ENCODE peak calls at places on chromosomes 7 and 10, in ten cellular contexts. A is MM.1S, M is HFF-Myc, N is endothelial cell of umbilical vein, E is psoas muscle, L is esophagus muscularis mucosa, G is HFFc6, I is ovary, P is fibroblast of mammary gland, C is fibroblast of lung. F is an unnamed sample.

GRCh38 chr7:11188529-11189310 is 215.0 kb downstream of the PHF14 start:
- DNase-seq in I (no peak), N (no peak), C (peak), G (no peak), E (no peak), A (peak), L (no peak), P (no peak), M (no peak), F (no peak)

GRCh38 chr10:60399343-60399742 is 9.7 kb upstream of the ANK3 start:
- DNase-seq in G (no peak), E (no peak), M (no peak), A (no peak), L (no peak), N (no peak), C (no peak), I (no peak), P (no peak), F (no peak)

GRCh38 chr10:97053285-97053684 is 132.5 kb downstream of the SLIT1 start:
- DNase-seq in L (no peak), C (no peak), G (no peak), N (no peak), A (no peak), I (no peak), P (no peak), E (no peak), M (no peak), F (no peak)

GRCh38 chr7:106563466-106564150 is 97.3 kb downstream of the CCDC71L start:
- DNase-seq in A (no peak), M (no peak), C (peak), P (peak), N (no peak), L (no peak), E (no peak), I (no peak), G (peak), F (no peak)

GRCh38 chr7:123271231-123271630 is 71.5 kb upstream of the SLC13A1 start:
- DNase-seq in N (no peak), E (no peak), G (no peak), C (peak), L (no peak), A (no peak), M (no peak), I (no peak), P (peak), F (no peak)

GRCh38 chr10:58017719-58018367 is 249.9 kb downstream of the IPMK start:
- DNase-seq in A (no peak), P (peak), C (peak), M (peak), E (no peak), I (no peak), G (peak), N (peak), L (no peak), F (no peak)

GRCh38 chr10:62626817-62627216 is 177.7 kb upstream of the ADO start:
- DNase-seq in L (no peak), M (no peak), P (peak), A (no peak), I (no peak), C (peak), E (no peak), G (peak), N (no peak), F (no peak)

GRCh38 chr7:32447218-32447617 is 43.0 kb downstream of the LSM5 start:
- DNase-seq in M (no peak), G (no peak), I (no peak), L (no peak), N (no peak), C (no peak), E (no peak), P (no peak), A (no peak), F (no peak)

GRCh38 chr10:78259394-78259793 is 225.7 kb downstream of the RPS24 start:
- DNase-seq in N (no peak), G (no peak), P (no peak), C (no peak), I (no peak), M (no peak), A (no peak), E (no peak), L (no peak), F (no peak)

GRCh38 chr7:148045521-148045920 is 545.0 kb upstream of the C7orf33 start:
- DNase-seq in A (no peak), L (no peak), G (no peak), E (no peak), C (no peak), N (no peak), M (no peak), P (no peak), I (no peak), F (no peak)

GRCh38 chr7:105487559-105488218 is 34.4 kb downstream of the PUS7 start:
- DNase-seq in L (no peak), A (peak), G (peak), N (peak), E (no peak), I (no peak), M (peak), C (peak), P (peak), F (no peak)

GRCh38 chr10:59362991-59363390 is 642 bp upstream of the FAM13C start:
- DNase-seq in E (peak), L (peak), G (no peak), N (peak), I (peak), M (no peak), A (no peak), C (peak), P (peak), F (peak)

GRCh38 chr7:42350801-42351200 is 113.8 kb upstream of the GLI3 start:
- DNase-seq in N (no peak), M (peak), L (no peak), A (no peak), G (peak), C (peak), E (no peak), I (no peak), P (peak), F (no peak)

GRCh38 chr7:89247207-89247606 is 451.7 kb upstream of the TEX47 start:
- DNase-seq in P (no peak), A (peak), C (no peak), G (no peak), E (no peak), M (no peak), L (no peak), N (no peak), I (no peak), F (no peak)

GRCh38 chr7:131568953-131569352 is 12.5 kb upstream of the PODXL start:
- DNase-seq in A (no peak), E (no peak), L (no peak), P (no peak), M (no peak), C (no peak), G (no peak), N (no peak), I (no peak), F (no peak)

GRCh38 chr10:87861953-87862643 is 1.2 kb downstream of the KLLN start:
- DNase-seq in I (peak), P (peak), M (peak), A (peak), E (peak), C (peak), N (peak), L (peak), G (peak), F (peak)

GRCh38 chr10:87861034-87861433 is 2.3 kb downstream of the KLLN start:
- DNase-seq in G (no peak), P (no peak), C (no peak), E (no peak), N (no peak), L (no peak), A (no peak), M (no peak), I (no peak), F (no peak)

GRCh38 chr10:87860156-87860795 is 3.1 kb downstream of the KLLN start:
- DNase-seq in A (peak), P (peak), N (peak), L (no peak), E (no peak), I (no peak), M (peak), G (peak), C (peak), F (no peak)

GRCh38 chr10:87862644-87863101 is 660 bp downstream of the KLLN start:
- DNase-seq in C (no peak), L (no peak), N (no peak), P (no peak), M (no peak), G (peak), I (no peak), A (no peak), E (no peak), F (no peak)

DNA sequence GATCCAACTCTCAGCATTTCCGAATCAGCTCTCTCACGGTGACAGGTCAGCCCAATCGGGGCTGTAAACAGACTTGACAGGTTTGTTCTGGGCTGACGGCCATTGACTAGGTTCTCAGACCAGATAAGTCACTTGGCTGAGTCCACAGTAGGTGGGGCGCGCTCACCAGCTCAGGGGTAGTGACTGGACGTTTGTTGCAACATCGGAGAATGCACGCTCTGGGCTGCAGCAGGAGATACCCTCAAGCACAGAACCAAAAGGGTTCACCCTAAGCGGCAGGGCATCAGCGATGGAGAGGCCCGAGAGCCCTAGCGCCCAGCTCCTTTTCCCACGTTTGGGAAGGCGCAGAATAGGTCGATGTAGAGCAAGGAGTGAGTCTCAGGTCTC is 1.8 kb downstream of the KLLN start:
- DNase-seq in E (peak), G (peak), A (peak), N (peak), M (no peak), C (peak), I (peak), L (peak), P (peak), F (peak)
- TF ChIP-seq CTCF in E (no peak), G (peak), A (no peak), N (peak), M (no peak), C (no peak), I (no peak), L (no peak), P (peak), F (no peak)

GRCh38 chr7:116592041-116592355 is 67.2 kb downstream of the CAV1 start:
- DNase-seq in A (no peak), E (no peak), G (no peak), M (no peak), I (no peak), P (no peak), C (no peak), L (no peak), N (no peak), F (no peak)

GRCh38 chr7:116588225-116588624 is 63.4 kb downstream of the CAV1 start:
- DNase-seq in A (peak), N (peak), G (peak), L (no peak), I (no peak), E (no peak), P (peak), C (peak), M (peak), F (no peak)

GRCh38 chr7:116585967-116586366 is 61.1 kb downstream of the CAV1 start:
- DNase-seq in C (no peak), N (no peak), A (no peak), I (no peak), G (no peak), L (no peak), E (no peak), P (no peak), M (no peak), F (no peak)

GRCh38 chr7:116591202-116592040 is 66.6 kb downstream of the CAV1 start:
- DNase-seq in I (no peak), P (peak), N (peak), A (peak), L (no peak), C (peak), E (no peak), G (no peak), M (no peak), F (no peak)

GRCh38 chr7:116588641-116589594 is 64.1 kb downstream of the CAV1 start:
- DNase-seq in G (peak), I (no peak), M (peak), C (peak), P (peak), N (peak), A (peak), E (no peak), L (no peak), F (peak)
- TF ChIP-seq CTCF in G (peak), I (peak), M (no peak), C (peak), P (peak), N (peak), A (peak), E (peak), L (peak), F (peak)

GRCh38 chr10:34526758-34527730 is 288.1 kb downstream of the PARD3 start:
- DNase-seq in M (peak), P (peak), C (peak), I (no peak), N (peak), G (peak), L (no peak), A (no peak), E (no peak), F (no peak)
- TF ChIP-seq CTCF in M (peak), P (peak), C (peak), I (no peak), N (no peak), G (peak), L (no peak), A (no peak), E (no peak), F (no peak)

DNA sequence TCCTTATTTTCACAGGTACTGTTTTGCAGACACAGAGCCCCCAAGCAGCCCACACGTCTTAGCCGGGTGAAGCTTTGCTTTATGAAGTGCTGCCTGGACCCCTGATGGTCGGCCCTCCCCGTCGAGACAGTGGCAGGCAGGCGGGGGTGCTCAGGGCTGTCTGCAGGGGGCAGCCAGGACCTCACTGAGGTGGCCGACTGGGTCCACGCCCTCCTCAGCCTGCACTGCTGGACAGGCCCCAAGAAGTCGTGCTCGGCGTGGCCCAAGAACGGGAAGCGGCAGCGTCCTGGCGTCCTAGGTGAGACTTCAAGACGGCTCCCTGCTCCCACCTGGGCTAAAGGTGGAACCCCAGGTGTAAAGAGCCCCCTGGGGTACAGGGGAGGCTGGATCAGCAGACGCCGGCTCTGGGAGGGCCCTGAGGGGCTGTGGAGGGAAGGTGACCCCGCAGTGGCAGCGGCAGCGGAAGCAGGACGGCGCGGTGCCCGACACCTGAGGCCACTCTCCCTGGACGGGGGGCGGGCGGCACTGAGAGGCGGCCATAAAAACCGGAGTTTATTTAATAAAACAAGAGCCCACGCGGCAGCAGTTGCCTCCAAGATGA is 179.4 kb downstream of the ELFN1 start:
- DNase-seq in I (no peak), L (no peak), A (no peak), E (peak), P (no peak), G (no peak), C (no peak), N (no peak), M (no peak), F (peak)
- TF ChIP-seq CTCF in I (no peak), L (no peak), A (no peak), E (no peak), P (no peak), G (no peak), C (no peak), N (no peak), M (no peak), F (no peak)